ENCODE peak calls at places on chromosome 1, in four cellular contexts. Z is osteoblast, L is kidney glomerular epithelial cell, P is pancreas. W is an unnamed sample.

GRCh38 chr1:31931241-31932225 is 6.6 kb downstream of the PTP4A2 start:
- DNase-seq in Z (peak; percentile 66), L (peak; percentile 50), P (no peak), W (no peak)

GRCh38 chr1:106952766-106953165 is 103.7 kb upstream of the PRMT6 start:
- DNase-seq in L (no peak), Z (no peak), P (no peak), W (no peak)

GRCh38 chr1:188652678-188653077 is 1823.9 kb downstream of the PLA2G4A start:
- DNase-seq in L (no peak), Z (no peak), P (no peak), W (no peak)

GRCh38 chr1:83799474-83800085 is 199.4 kb downstream of the TTLL7 start:
- DNase-seq in Z (no peak), P (no peak), L (no peak), W (no peak)

GRCh38 chr1:15413563-15414449 is 4.1 kb downstream of the EFHD2 start:
- DNase-seq in P (no peak), Z (peak; percentile 64), L (no peak), W (no peak)

GRCh38 chr1:156086256-156086662 is 4.0 kb upstream of the MEX3A start:
- DNase-seq in Z (no peak), P (no peak), L (peak; percentile 34), W (no peak)

GRCh38 chr1:229203030-229203751 is 67.7 kb upstream of the RAB4A start:
- DNase-seq in L (no peak), Z (no peak), P (no peak), W (peak; percentile 71)

GRCh38 chr1:16138772-16139221 is 17.1 kb downstream of the EPHA2 start:
- DNase-seq in L (no peak), Z (peak; percentile 94), P (no peak), W (no peak)

GRCh38 chr1:48661726-48662483 is 114.8 kb downstream of the BEND5 start:
- DNase-seq in Z (no peak), L (no peak), P (no peak), W (no peak)

GRCh38 chr1:168085401-168085872 is 51.3 kb downstream of the GPR161 start:
- DNase-seq in L (no peak), P (no peak), Z (no peak), W (no peak)

GRCh38 chr1:113141650-113142473 is 68.9 kb downstream of the LRIG2 start:
- DNase-seq in P (no peak), L (peak; percentile 20), Z (no peak), W (no peak)

GRCh38 chr1:201181726-201182125 is 8.9 kb upstream of the IGFN1 start:
- DNase-seq in P (peak; percentile 21), Z (no peak), L (no peak), W (no peak)

GRCh38 chr1:196090226-196090625 is 518.0 kb downstream of the KCNT2 start:
- DNase-seq in P (no peak), L (no peak), Z (no peak), W (no peak)

GRCh38 chr1:47534040-47534328 is 96.1 kb downstream of the FOXD2 start:
- DNase-seq in L (no peak), P (no peak), Z (no peak), W (no peak)

W was measured in mesothelial cell of epicardium.